ENCODE peak calls at places on chromosome X, in four cellular contexts. L, P, H and S are unnamed samples.

GRCh38 chrX:134244043-134244442 is 7.1 kb downstream of the CCDC160 start:
- DNase-seq in L (no peak), P (no peak), H (peak), S (no peak)

GRCh38 chrX:4830880-4831557 is 1117.6 kb upstream of the PRKX start:
- DNase-seq in L (no peak), P (no peak), H (peak), S (no peak)

GRCh38 chrX:146264763-146265375 is 447.2 kb downstream of the SLITRK2 start:
- DNase-seq in L (no peak), P (no peak), H (no peak), S (no peak)

GRCh38 chrX:13489451-13489850 is 80.0 kb upstream of the EGFL6 start:
- DNase-seq in L (peak), P (no peak), H (peak), S (peak)

GRCh38 chrX:69556094-69557011 is 52.2 kb downstream of the NALF2 start:
- DNase-seq in L (peak), P (no peak), H (peak), S (no peak)

GRCh38 chrX:120090208-120090607 is 12.7 kb upstream of the RHOXF2B start:
- DNase-seq in L (no peak), P (no peak), H (no peak), S (no peak)

GRCh38 chrX:42755820-42756219 is 22.1 kb downstream of the PPP1R2C start:
- DNase-seq in L (peak), P (no peak), H (peak), S (no peak)

GRCh38 chrX:124362072-124362471 is 15.7 kb downstream of the SH2D1A start:
- DNase-seq in L (no peak), P (no peak), H (no peak), S (no peak)

GRCh38 chrX:7158468-7158990 is 10.6 kb upstream of the PUDP start:
- DNase-seq in L (no peak), P (no peak), H (no peak), S (no peak)

GRCh38 chrX:115021121-115021520 is 3.7 kb upstream of the IL13RA2 start:
- DNase-seq in L (no peak), P (no peak), H (no peak), S (no peak)

DNA sequence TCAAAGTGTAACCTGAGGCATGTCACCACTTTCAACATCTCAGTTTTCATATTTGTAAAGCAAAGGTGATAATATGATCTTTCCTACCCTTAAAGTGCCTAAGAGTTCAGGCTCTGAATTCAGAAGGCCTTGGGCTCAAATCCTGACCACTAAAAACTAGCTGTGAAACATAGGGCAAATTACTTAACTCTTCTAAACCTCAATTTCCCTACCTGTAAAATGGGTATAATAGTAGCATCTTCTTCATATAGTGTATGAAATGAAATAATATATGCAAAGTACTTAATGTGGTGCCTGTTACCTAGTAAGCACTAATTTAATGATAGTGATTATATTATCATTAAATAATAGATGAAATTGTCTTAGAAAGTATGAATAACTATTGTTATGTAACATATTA is 7.0 kb upstream of the WDR44 start:
- DNase-seq in L (no peak), P (no peak), H (no peak), S (no peak)
- TF ChIP-seq CTCF in L (no peak), P (no peak), H (no peak), S (no peak)

DNA sequence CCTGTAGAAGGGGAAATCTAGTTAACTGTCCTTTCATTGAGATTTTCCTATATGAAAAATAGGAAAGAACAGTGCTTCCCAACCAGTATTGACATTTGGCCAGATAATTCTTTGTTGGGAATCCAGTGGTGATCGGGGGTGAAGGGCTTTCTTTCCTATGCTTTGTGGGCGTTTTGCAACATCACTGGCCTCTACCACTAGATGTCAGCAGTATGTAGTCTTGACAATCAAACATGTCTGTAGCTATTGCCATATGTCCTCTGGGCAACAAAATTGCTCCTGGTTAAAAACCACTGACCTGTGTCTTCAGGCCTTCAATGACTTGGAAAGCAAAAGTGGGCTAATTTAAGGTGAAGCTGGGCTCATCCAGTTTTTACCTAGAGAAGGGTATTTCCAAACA is 658.5 kb downstream of the DACH2 start:
- DNase-seq in L (no peak), P (peak), H (peak), S (no peak)
- TF ChIP-seq CTCF in L (peak), P (no peak), H (peak), S (peak)

DNA sequence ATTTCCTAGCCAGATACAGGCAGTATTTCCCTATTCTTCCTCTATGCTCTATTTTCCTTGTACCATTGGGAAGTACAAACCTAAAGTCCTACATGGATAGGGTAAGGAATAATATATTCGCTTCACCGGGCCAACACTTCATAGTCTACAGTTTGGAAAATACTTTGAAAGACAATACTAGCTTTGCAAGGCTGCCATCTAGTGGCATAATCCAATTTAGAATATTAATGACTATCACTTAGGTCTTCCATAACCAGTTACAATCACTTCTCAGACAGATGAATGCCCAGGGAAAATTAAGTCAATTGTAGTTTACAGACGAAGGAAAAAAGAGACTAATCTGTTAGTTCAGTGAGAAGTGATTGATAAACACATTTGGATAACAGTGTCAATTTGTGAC is 141.0 kb upstream of the FAM47C start:
- DNase-seq in L (peak), P (peak), H (peak), S (peak)
- TF ChIP-seq CTCF in L (peak), P (peak), H (peak), S (peak)

DNA sequence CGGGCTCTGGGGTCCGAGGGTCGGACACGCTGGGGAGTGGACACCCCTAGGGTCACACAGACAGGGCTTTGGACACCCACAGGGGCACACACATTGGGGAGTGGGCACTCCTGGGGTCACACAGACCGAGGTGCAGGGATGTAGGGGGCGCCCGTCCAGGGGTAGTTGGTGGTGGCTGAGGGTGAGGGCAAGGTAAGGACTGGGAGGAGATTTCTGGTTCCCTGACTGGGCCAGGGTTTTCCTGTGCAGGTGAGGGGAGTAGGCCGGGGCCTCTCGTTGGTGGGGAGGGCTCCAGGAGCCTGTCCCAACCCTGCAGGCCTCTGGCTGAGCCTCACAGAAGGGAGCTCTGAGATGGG is 21.9 kb upstream of the WDR45 start:
- DNase-seq in L (no peak), P (no peak), H (no peak), S (no peak)
- TF ChIP-seq CTCF in L (no peak), P (no peak), H (no peak), S (peak)

GRCh38 chrX:150268839-150269238 is 94.3 kb upstream of the MAMLD1 start:
- DNase-seq in L (no peak), P (no peak), H (no peak), S (no peak)

GRCh38 chrX:150269613-150270254 is 93.4 kb upstream of the MAMLD1 start:
- DNase-seq in L (peak), P (no peak), H (no peak), S (no peak)

DNA sequence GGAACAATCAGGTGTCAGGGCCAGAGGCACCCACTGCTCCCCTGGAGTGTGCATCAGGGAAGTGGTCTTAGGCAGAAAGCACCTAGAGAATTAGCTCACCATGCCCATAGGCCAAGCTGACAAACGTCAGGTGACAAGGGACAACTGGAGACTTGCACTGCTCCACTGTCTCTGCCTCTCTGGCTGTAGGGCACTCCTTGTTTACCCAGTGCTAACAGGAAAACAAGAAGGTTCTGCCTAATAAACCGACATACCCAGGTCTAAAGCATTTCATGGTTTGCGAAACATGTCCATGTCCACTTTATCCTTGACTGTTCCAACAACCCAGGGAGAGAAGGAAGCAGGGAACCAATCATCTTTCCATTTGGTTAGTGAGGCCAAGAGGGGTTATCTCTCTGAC is 92.5 kb upstream of the MAMLD1 start:
- DNase-seq in L (no peak), P (no peak), H (no peak), S (no peak)
- TF ChIP-seq CTCF in L (no peak), P (no peak), H (no peak), S (no peak)

DNA sequence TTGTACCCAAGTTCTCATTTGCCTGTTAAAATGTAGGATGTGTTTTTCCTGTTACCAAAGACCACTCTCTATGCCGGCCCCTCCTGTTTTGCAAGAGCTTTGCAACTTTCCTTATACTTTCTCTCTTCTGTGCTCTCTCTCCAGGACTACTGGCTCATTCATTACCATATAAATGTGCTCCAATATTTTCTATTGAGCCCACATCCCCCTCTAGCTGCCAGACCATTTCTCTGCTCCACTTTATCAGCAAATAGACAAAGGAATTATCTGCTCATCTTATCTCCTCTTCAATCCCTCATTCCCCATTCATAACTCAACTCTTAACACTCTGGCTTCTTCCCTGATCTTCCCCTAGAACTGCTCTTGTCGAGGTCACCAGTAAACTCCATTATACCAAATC is 33.6 kb downstream of the RPGR start:
- DNase-seq in L (peak), P (no peak), H (no peak), S (peak)
- TF ChIP-seq CTCF in L (peak), P (no peak), H (no peak), S (peak)